ENCODE peak calls at places on chromosomes 7 and 10, in ten cellular contexts. F is COR-L47, R is breast epithelium, C is fibroblast of the aortic adventitia, L is fibroblast of pulmonary artery, I is A549, E is non-pigmented ciliary epithelial cell, K is LHCN-M2, U is AG10803, A is cardiac muscle cell. G is an unnamed sample.

GRCh38 chr7:129805086-129805719 is 147.6 kb downstream of the UBE2H start:
- DNase-seq in F (no peak), R (no peak), C (no peak), L (no peak), I (no peak), E (no peak), K (no peak), U (no peak), A (no peak), G (no peak)

GRCh38 chr7:919924-920341 is 34.5 kb downstream of the ADAP1 start:
- DNase-seq in F (no peak), R (no peak), C (no peak), L (no peak), I (no peak), E (no peak), K (no peak), U (no peak), A (no peak), G (peak; percentile 80)

GRCh38 chr7:114418117-114418516 is 3.5 kb downstream of the FOXP2 start:
- DNase-seq in F (peak; percentile 66), R (no peak), C (no peak), L (no peak), I (no peak), E (no peak), K (no peak), U (no peak), A (no peak), G (no peak)

GRCh38 chr10:132106431-132106830 is 40.7 kb downstream of the JAKMIP3 start:
- DNase-seq in F (no peak), R (no peak), C (no peak), L (no peak), I (no peak), E (no peak), K (no peak), U (no peak), A (no peak), G (no peak)

GRCh38 chr10:102395677-102396197 is at the start of gene NFKB2:
- DNase-seq in F (no peak), R (no peak), C (peak; percentile 87), L (no peak), I (no peak), E (no peak), K (peak; percentile 20), U (peak; percentile 75), A (no peak), G (no peak)

GRCh38 chr10:18185621-18186020 is 45.4 kb downstream of the CACNB2 start:
- DNase-seq in F (no peak), R (no peak), C (no peak), L (no peak), I (no peak), E (no peak), K (no peak), U (no peak), A (no peak), G (no peak)

GRCh38 chr10:67618116-67618515 is 77.9 kb downstream of the CTNNA3 start:
- DNase-seq in F (no peak), R (no peak), C (peak; percentile 7), L (peak; percentile 16), I (peak; percentile 35), E (peak; percentile 58), K (peak; percentile 60), U (no peak), A (no peak), G (no peak)

GRCh38 chr10:133231946-133232574 is 2.0 kb downstream of the UTF1 start:
- DNase-seq in F (no peak), R (no peak), C (no peak), L (no peak), I (no peak), E (no peak), K (no peak), U (no peak), A (no peak), G (no peak)

GRCh38 chr7:134327896-134328295 is 11.2 kb upstream of the SLC35B4 start:
- DNase-seq in F (peak; percentile 69), R (no peak), C (peak; percentile 53), L (peak; percentile 47), I (peak; percentile 87), E (peak; percentile 14), K (peak; percentile 64), U (peak; percentile 52), A (peak; percentile 60), G (peak; percentile 53)

GRCh38 chr10:79884006-79884405 is 57.5 kb downstream of the NUTM2E start:
- DNase-seq in F (no peak), R (no peak), C (no peak), L (peak; percentile 1), I (no peak), E (no peak), K (no peak), U (no peak), A (peak; percentile 0), G (no peak)

GRCh38 chr7:101555269-101555920 is 73.7 kb downstream of the MYL10 start:
- DNase-seq in F (no peak), R (no peak), C (no peak), L (no peak), I (no peak), E (no peak), K (no peak), U (no peak), A (no peak), G (no peak)

GRCh38 chr10:129913021-129913695 is 50.9 kb downstream of the EBF3 start:
- DNase-seq in F (no peak), R (no peak), C (no peak), L (no peak), I (no peak), E (no peak), K (no peak), U (no peak), A (peak; percentile 11), G (no peak)